ENCODE peak calls at places on chromosomes 13 and 19, in seven cellular contexts. K, B, L, D, H, U and F are unnamed samples.

GRCh38 chr13:113288880-113289279 is 8.2 kb upstream of the LAMP1 start:
- DNase-seq in K (no peak), B (no peak), L (no peak), D (no peak), H (no peak), U (no peak), F (peak)

GRCh38 chr19:3670258-3670795 is 29.9 kb downstream of the PIP5K1C start:
- DNase-seq in K (peak), B (no peak), L (no peak), D (peak), H (peak), U (no peak), F (no peak)

GRCh38 chr13:39784347-39784746 is 128.9 kb downstream of the COG6 start:
- DNase-seq in K (no peak), B (no peak), L (no peak), D (peak), H (peak), U (no peak), F (no peak)

GRCh38 chr13:94415484-94415883 is 64.0 kb downstream of the DCT start:
- DNase-seq in K (no peak), B (no peak), L (no peak), D (no peak), H (no peak), U (no peak), F (no peak)

GRCh38 chr13:80649274-80649673 is 308.3 kb upstream of the SPRY2 start:
- DNase-seq in K (no peak), B (no peak), L (no peak), D (no peak), H (no peak), U (no peak), F (no peak)

GRCh38 chr13:90738881-90739280 is 608.6 kb upstream of the MIR17HG start:
- DNase-seq in K (no peak), B (no peak), L (no peak), D (peak), H (no peak), U (no peak), F (no peak)

GRCh38 chr19:11736696-11737095 is 2.0 kb downstream of the ZNF823 start:
- DNase-seq in K (no peak), B (no peak), L (no peak), D (peak), H (peak), U (peak), F (peak)

GRCh38 chr19:5915782-5916165 is 1.7 kb downstream of the CAPS start:
- DNase-seq in K (no peak), B (no peak), L (no peak), D (no peak), H (no peak), U (no peak), F (no peak)

GRCh38 chr19:43560687-43561086 is 14.6 kb downstream of the XRCC1 start:
- DNase-seq in K (no peak), B (no peak), L (no peak), D (peak), H (peak), U (no peak), F (peak)

GRCh38 chr13:104855581-104855980 is 1679.9 kb downstream of the EFNB2 start:
- DNase-seq in K (no peak), B (no peak), L (no peak), D (no peak), H (no peak), U (no peak), F (no peak)

GRCh38 chr19:40672573-40673299 is 17.7 kb downstream of the NUMBL start:
- DNase-seq in K (no peak), B (no peak), L (no peak), D (no peak), H (no peak), U (no peak), F (no peak)

GRCh38 chr13:47457631-47458030 is 543.4 kb downstream of the SUCLA2 start:
- DNase-seq in K (no peak), B (no peak), L (no peak), D (peak), H (no peak), U (no peak), F (peak)

GRCh38 chr13:113579686-113580085 is 4.9 kb upstream of the TFDP1 start:
- DNase-seq in K (no peak), B (no peak), L (no peak), D (no peak), H (no peak), U (no peak), F (no peak)

GRCh38 chr13:43805681-43806128 is 18.9 kb upstream of the ENOX1 start:
- DNase-seq in K (no peak), B (no peak), L (no peak), D (no peak), H (peak), U (no peak), F (peak)

GRCh38 chr13:86002921-86003488 is 203.8 kb upstream of the SLITRK6 start:
- DNase-seq in K (no peak), B (no peak), L (no peak), D (no peak), H (no peak), U (no peak), F (no peak)

GRCh38 chr13:101390461-101390860 is 25.8 kb downstream of the NALCN start:
- DNase-seq in K (no peak), B (no peak), L (no peak), D (no peak), H (peak), U (no peak), F (no peak)

GRCh38 chr19:6719540-6719861 is 949 bp downstream of the C3 start:
- DNase-seq in K (no peak), B (no peak), L (no peak), D (no peak), H (no peak), U (no peak), F (no peak)

GRCh38 chr13:19959831-19960672 is 1.5 kb downstream of the ZMYM2 start:
- DNase-seq in K (peak), B (peak), L (peak), D (peak), H (peak), U (peak), F (peak)

GRCh38 chr19:39297931-39298634 is 1.9 kb downstream of the IFNL1 start:
- DNase-seq in K (peak), B (peak), L (no peak), D (no peak), H (no peak), U (no peak), F (no peak)

GRCh38 chr19:344625-345319 is at the start of gene MIER2:
- DNase-seq in K (peak), B (peak), L (peak), D (peak), H (peak), U (peak), F (peak)

GRCh38 chr13:78121459-78122348 is 203.1 kb upstream of the EDNRB start:
- DNase-seq in K (peak), B (peak), L (peak), D (peak), H (peak), U (no peak), F (peak)

GRCh38 chr13:109156181-109156935 is 526.9 kb downstream of the MYO16 start:
- DNase-seq in K (no peak), B (no peak), L (no peak), D (peak), H (peak), U (peak), F (peak)

GRCh38 chr13:113422790-113423189 is 30.5 kb downstream of the ADPRHL1 start:
- DNase-seq in K (no peak), B (no peak), L (no peak), D (no peak), H (no peak), U (no peak), F (no peak)

GRCh38 chr13:100545684-100546061 is 42.9 kb downstream of the GGACT start:
- DNase-seq in K (no peak), B (no peak), L (no peak), D (no peak), H (no peak), U (no peak), F (no peak)

GRCh38 chr19:51093510-51094345 is 11.0 kb upstream of the KLK14 start:
- DNase-seq in K (no peak), B (no peak), L (no peak), D (no peak), H (no peak), U (peak), F (peak)

GRCh38 chr19:33350538-33351309 is 22.8 kb upstream of the CEBPG start:
- DNase-seq in K (no peak), B (no peak), L (no peak), D (peak), H (peak), U (no peak), F (peak)

GRCh38 chr13:99434258-99434788 is 66.9 kb upstream of the TM9SF2 start:
- DNase-seq in K (peak), B (peak), L (peak), D (no peak), H (no peak), U (no peak), F (no peak)

GRCh38 chr19:53192771-53193533 is at the start of gene ZNF665:
- DNase-seq in K (peak), B (peak), L (peak), D (peak), H (peak), U (peak), F (peak)

GRCh38 chr13:76020421-76020955 is 384.4 kb downstream of the LMO7 start:
- DNase-seq in K (no peak), B (no peak), L (no peak), D (no peak), H (no peak), U (no peak), F (no peak)

GRCh38 chr13:112990783-112991182 is 21.8 kb downstream of the MCF2L start:
- DNase-seq in K (peak), B (no peak), L (no peak), D (no peak), H (no peak), U (peak), F (no peak)

GRCh38 chr13:107713314-107713713 is 502.0 kb downstream of the LIG4 start:
- DNase-seq in K (no peak), B (no peak), L (no peak), D (no peak), H (no peak), U (no peak), F (no peak)

GRCh38 chr13:75803175-75803611 is 167.1 kb downstream of the LMO7 start:
- DNase-seq in K (peak), B (no peak), L (peak), D (no peak), H (no peak), U (no peak), F (no peak)

GRCh38 chr19:2719910-2720776 is 1.0 kb downstream of the DIRAS1 start:
- DNase-seq in K (no peak), B (no peak), L (no peak), D (peak), H (no peak), U (no peak), F (no peak)

GRCh38 chr19:11261431-11261901 is 858 bp downstream of the DOCK6 start:
- DNase-seq in K (no peak), B (no peak), L (no peak), D (no peak), H (no peak), U (no peak), F (no peak)

GRCh38 chr19:277131-277530 is 14.1 kb downstream of the PLPP2 start:
- DNase-seq in K (no peak), B (no peak), L (no peak), D (no peak), H (no peak), U (no peak), F (no peak)

DNA sequence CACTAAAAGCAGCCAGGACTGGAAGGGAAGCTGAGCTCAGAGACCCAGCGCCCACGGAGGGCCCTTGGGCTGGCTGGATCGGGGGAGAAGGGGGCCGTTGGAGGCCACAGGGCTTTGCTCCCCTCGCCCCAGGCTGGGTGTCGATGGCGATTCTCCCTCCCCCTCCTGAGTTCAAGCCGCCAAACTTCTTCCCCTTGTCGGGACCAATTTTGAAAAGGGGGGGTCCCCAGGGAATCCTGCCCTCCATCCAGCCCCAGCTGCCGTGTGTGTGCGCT is 61.2 kb downstream of the COLGALT1 start:
- DNase-seq in K (no peak), B (no peak), L (no peak), D (no peak), H (no peak), U (no peak), F (no peak)
- H3K4me3 ChIP-seq in K (no peak), B (no peak), L (no peak), D (peak), H (no peak), U (no peak), F (no peak)

DNA sequence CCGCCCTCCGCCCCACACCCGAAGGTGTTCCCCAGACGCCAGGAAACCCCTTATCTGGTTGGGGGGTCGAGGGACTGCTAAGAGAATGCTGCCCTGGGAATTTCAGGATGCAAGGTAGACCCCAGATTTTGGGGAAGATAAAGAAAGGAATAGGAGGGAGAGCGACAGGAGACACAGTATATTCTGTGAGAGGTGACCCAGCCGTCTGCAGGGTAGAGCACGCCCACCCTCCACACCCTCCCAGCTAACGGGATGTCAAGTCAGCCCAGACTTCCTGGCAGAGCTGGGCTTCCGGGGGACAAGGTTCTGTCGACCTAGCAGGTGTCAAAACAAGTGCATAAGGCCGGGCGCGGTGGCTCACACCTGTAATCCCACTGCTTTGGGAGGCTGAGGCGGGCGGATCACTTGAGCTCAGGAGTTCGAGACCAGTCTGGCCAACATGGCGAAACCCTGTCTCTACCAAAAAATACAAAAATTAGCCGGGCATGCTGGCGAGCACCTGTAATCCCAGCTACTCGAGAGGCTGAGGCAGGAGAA is 735 bp upstream of the PRR36 start:
- DNase-seq in K (no peak), B (no peak), L (no peak), D (no peak), H (no peak), U (no peak), F (no peak)
- H3K4me3 ChIP-seq in K (peak), B (no peak), L (no peak), D (no peak), H (no peak), U (peak), F (no peak)

DNA sequence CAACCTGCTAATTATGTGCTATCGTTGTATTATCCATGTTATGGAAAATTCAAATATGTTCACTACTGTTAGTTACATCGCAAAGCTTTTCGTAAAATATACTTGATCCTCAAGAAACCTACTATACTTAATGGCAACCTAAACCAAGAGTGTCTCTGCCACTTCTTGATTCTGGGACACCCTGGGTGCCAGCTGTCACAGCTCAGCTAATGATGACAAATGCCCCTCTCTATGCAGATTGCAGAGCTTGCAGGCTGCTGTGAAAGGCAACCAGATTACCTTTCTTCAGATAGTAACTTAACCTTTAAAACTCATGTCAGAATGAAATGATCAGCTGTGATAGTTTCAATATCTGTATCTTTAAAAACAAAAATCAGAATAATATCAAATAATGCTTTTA is 9.0 kb upstream of the MAB21L1 start:
- DNase-seq in K (no peak), B (no peak), L (no peak), D (no peak), H (no peak), U (no peak), F (no peak)
- H3K4me3 ChIP-seq in K (no peak), B (no peak), L (no peak), D (no peak), H (no peak), U (no peak), F (no peak)

DNA sequence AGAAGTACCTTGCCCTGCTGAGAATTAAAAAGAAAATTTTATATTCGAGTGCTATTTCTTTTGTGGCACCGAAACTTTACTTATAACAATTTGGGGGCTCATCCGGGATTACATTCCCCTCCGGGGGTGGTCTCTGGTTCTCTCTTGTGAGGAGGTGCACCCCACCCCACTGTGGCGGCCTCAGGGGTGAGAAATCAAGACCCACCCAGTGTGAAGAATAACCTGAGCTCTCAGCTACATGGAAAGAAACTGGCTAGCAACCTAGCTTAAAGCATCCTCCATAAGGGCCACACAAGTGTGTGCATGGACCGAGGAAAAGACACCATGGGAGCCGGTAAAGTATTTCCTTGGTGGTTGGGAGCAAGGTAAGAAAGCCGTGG is 50.9 kb upstream of the ANKRD10 start:
- DNase-seq in K (no peak), B (no peak), L (no peak), D (no peak), H (no peak), U (no peak), F (no peak)
- H3K4me3 ChIP-seq in K (no peak), B (no peak), L (no peak), D (no peak), H (no peak), U (no peak), F (no peak)

DNA sequence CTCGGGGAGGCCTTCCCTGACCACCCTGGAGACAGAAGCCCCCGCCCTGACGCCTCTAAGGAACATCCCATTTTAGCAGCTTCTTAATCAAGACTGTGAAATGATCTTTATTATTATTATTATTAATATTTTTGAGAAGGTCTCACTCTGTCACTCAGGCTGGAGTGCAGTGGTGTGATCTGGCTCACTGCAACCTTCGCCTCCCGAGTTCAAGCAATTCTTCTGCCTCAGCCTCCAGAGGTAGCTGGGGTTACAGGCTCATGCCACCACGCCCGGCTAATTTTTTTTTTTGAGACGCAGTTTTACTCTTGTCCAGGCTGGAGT is 3.6 kb upstream of the DAND5 start:
- DNase-seq in K (no peak), B (no peak), L (no peak), D (no peak), H (no peak), U (no peak), F (no peak)
- H3K4me3 ChIP-seq in K (peak), B (peak), L (no peak), D (no peak), H (peak), U (peak), F (no peak)

DNA sequence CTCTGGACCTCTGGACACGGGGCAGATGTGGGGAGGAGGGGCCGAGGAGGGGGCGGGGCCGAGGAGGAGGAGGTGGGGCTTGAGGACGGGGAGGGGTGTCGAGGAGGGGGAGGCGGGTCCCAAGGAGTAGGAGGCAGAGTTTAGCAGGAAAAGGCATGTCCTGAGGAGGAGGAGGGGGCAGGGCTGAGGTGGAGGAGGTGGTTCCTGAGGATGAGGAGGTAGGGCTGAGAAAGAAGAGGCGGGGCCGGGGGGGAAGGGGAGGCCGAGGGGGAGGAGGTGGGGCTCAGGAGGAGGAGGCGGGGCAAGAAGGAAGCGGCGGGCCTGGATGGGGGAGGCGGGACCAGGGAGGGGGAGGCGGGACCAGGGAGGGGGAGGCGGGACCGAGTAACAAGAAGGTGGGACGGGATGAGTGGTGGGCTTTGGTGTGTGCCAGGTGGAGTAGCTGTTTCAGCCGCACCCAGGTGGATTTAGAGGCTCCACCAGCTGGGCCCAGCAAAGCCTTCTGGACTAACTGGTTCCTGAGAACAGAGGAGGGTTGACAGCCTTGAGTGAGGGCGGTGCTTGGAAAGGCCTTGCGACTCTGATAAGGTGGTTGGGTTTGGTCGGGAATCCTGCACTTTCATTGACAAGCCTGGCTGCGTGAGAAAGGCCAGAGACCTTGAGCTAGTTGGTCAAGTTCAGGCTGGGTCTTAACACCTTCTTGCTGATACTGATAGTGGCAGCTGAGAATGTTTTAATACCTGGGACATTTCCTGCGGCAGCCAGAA is 7.7 kb downstream of the TECR start:
- DNase-seq in K (peak), B (no peak), L (peak), D (peak), H (no peak), U (peak), F (peak)
- H3K4me3 ChIP-seq in K (peak), B (peak), L (no peak), D (peak), H (no peak), U (peak), F (peak)

GRCh38 chr19:45973564-45974338 is at the start of gene NOVA2:
- DNase-seq in K (peak), B (no peak), L (no peak), D (peak), H (peak), U (peak), F (peak)
- H3K4me3 ChIP-seq in K (peak), B (peak), L (no peak), D (peak), H (peak), U (no peak), F (no peak)

DNA sequence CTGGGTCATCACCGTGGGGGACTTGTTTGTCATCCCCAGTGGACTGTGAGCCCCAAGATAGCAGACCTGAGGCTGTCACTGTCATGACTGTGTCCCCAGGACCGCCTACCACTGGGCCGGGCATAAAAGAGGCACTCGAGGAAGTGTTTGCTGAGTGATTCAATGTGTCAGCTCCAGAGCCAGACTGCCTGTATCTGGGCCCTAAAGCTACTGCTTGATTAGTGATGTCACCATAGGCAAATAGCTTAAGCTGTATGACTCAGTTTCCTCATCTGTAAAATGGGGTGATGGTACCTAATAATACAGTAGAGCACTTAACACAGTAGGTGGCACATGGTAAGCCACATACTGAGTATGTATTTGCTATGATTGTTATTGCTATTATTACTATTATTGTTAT is 11.2 kb upstream of the CEACAM19 start:
- DNase-seq in K (no peak), B (no peak), L (no peak), D (no peak), H (no peak), U (no peak), F (peak)
- H3K4me3 ChIP-seq in K (no peak), B (no peak), L (no peak), D (no peak), H (no peak), U (no peak), F (no peak)